ENCODE peak calls at places on chromosomes 3 and 15, in seven cellular contexts. D is SJSA1, W is nephron progenitor cell, A is astrocyte of the hippocampus, N is smooth muscle cell of the brain vasculature, X is HCT116, J is fibroblast of pulmonary artery. S is an unnamed sample.

GRCh38 chr3:151327571-151328198 is 1.7 kb downstream of the P2RY13 start:
- DNase-seq in D (no peak), N (no peak), J (peak), X (no peak), A (peak), W (no peak), S (no peak)

GRCh38 chr3:156382458-156383346 is 172.2 kb downstream of the SSR3 start:
- DNase-seq in N (peak), A (peak), X (peak), D (peak), J (peak), W (peak), S (peak)

GRCh38 chr15:58546635-58547627 is 115.1 kb downstream of the LIPC start:
- DNase-seq in W (no peak), J (peak), A (peak), N (no peak), D (peak), X (peak), S (peak)

GRCh38 chr15:23686466-23687142 is 501 bp downstream of the NDN start:
- DNase-seq in D (no peak), W (peak), X (no peak), A (peak), J (peak), N (no peak), S (no peak)

GRCh38 chr3:194880940-194881925 is 195.6 kb downstream of the FAM43A start:
- DNase-seq in J (no peak), X (no peak), A (no peak), N (no peak), W (no peak), D (no peak), S (no peak)

GRCh38 chr3:89584398-89584797 is 477.0 kb downstream of the EPHA3 start:
- DNase-seq in X (no peak), J (no peak), N (no peak), D (no peak), W (no peak), A (no peak), S (no peak)

GRCh38 chr3:138124689-138125420 is 7.3 kb downstream of the A4GNT start:
- DNase-seq in X (no peak), D (no peak), W (no peak), N (no peak), J (peak), A (no peak), S (no peak)

GRCh38 chr15:74041311-74041756 is 41.0 kb downstream of the GOLGA6A start:
- DNase-seq in J (no peak), W (no peak), N (no peak), X (no peak), A (no peak), D (no peak), S (no peak)

GRCh38 chr3:10006048-10006761 is 19.6 kb upstream of the EMC3 start:
- DNase-seq in W (no peak), D (no peak), J (no peak), N (no peak), X (no peak), A (no peak), S (no peak)

GRCh38 chr3:52439426-52440248 is 5.3 kb downstream of the SEMA3G start:
- DNase-seq in W (no peak), X (no peak), D (no peak), N (no peak), J (no peak), A (no peak), S (no peak)

GRCh38 chr15:79283252-79284048 is 928 bp downstream of the ANKRD34C start:
- DNase-seq in X (no peak), N (no peak), W (peak), A (peak), D (no peak), J (peak), S (no peak)

GRCh38 chr3:40852712-40853111 is 328.0 kb downstream of the ZNF621 start:
- DNase-seq in N (no peak), X (no peak), D (no peak), J (no peak), W (no peak), A (no peak), S (no peak)

GRCh38 chr3:107641572-107642307 is 119.0 kb downstream of the BBX start:
- DNase-seq in A (peak), W (no peak), J (peak), N (no peak), X (no peak), D (no peak), S (no peak)

S was measured in PC-9.